ENCODE peak calls at places on chromosomes 7 and 10, in five cellular contexts. V is mammary epithelial cell, P is psoas muscle, J is pancreas, R is SK-N-SH. Z is an unnamed sample.
A peak's percentile ranks its signal among the peaks of the same experiment; 100 is the strongest.

GRCh38 chr10:13717936-13718772 is 131.4 kb downstream of the PRPF18 start:
- DNase-seq in P (peak; percentile 77), R (no peak), J (peak; percentile 90), V (peak; percentile 82), Z (peak; percentile 54)

GRCh38 chr10:114642729-114643128 is 15.3 kb downstream of the ABLIM1 start:
- DNase-seq in R (no peak), P (no peak), V (no peak), J (no peak), Z (no peak)

GRCh38 chr7:2617710-2617975 is 14.1 kb upstream of the TTYH3 start:
- DNase-seq in R (no peak), J (no peak), P (no peak), V (no peak), Z (no peak)

GRCh38 chr10:92173996-92174395 is 116.9 kb downstream of the CPEB3 start:
- DNase-seq in J (no peak), V (no peak), P (no peak), R (no peak), Z (no peak)

GRCh38 chr7:151390594-151391357 is 19.1 kb downstream of the WDR86 start:
- DNase-seq in R (no peak), J (no peak), V (no peak), P (no peak), Z (no peak)

GRCh38 chr7:41918597-41918996 is 215.7 kb upstream of the INHBA start:
- DNase-seq in V (peak; percentile 67), P (no peak), J (no peak), R (no peak), Z (no peak)

GRCh38 chr7:155997431-155998327 is 185.4 kb upstream of the SHH start:
- DNase-seq in J (peak; percentile 26), V (no peak), P (no peak), R (no peak), Z (peak; percentile 29)

GRCh38 chr10:70850097-70850496 is 34.3 kb downstream of the SGPL1 start:
- DNase-seq in R (no peak), P (no peak), V (no peak), J (no peak), Z (no peak)

GRCh38 chr10:76962851-76963250 is 674.8 kb downstream of the KCNMA1 start:
- DNase-seq in J (no peak), R (peak; percentile 19), P (no peak), V (no peak), Z (no peak)

GRCh38 chr7:65307651-65308299 is 65.9 kb upstream of the ZNF92 start:
- DNase-seq in R (peak; percentile 77), J (no peak), P (peak; percentile 20), V (peak; percentile 23), Z (peak; percentile 89)
- TF ChIP-seq CTCF in R (peak; percentile 97), J (peak; percentile 84), P (peak; percentile 85), V (peak; percentile 83), Z (peak; percentile 94)

DNA sequence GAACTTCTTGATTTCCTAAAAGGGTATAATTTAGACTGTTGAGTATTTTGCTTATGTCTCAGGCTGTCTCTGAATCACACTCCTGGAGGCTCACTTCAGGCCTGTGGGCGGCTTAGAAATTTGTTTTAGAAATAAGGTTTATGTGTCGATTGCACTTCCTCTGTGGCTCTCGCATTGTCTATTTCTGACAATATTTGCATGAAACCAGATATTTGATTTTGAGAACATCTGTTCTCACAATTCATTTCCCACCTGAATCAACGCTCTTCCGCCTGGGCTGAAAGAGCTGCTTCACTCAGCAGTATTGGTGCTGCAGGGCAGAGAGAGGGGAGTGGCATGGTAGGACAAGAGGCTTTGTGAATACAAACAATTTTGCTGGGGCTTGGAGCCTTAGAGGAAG is 262.0 kb downstream of the ADRA2A start:
- DNase-seq in V (no peak), P (no peak), J (no peak), R (no peak), Z (no peak)
- H3K4me1 ChIP-seq in V (no peaks in the 10 kb centered on the region), P (no peaks in the 10 kb centered on the region), J (no peaks in the 10 kb centered on the region), R (no peaks in the 10 kb centered on the region), Z (no peaks in the 10 kb centered on the region)

DNA sequence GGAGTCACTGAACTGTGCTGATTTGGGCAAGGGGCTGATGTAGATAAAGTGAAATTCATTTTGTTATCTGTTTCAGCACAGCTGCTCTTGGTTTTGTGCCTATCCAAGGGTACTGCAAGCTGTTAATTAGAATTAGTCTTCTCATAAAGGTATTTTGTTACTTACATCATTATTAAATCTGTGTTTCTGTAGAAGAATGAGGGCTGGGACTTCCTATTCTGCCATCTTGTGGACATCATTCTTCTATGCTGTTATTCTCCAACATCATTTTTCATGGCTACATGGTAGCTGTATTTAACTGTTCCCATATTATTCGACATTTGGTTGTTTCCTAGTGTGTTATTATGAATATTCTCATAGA is 76.2 kb upstream of the CCDC71L start:
- DNase-seq in P (no peak), R (no peak), V (peak; percentile 43), J (no peak), Z (no peak)
- TF ChIP-seq CTCF in P (no peak), R (peak; percentile 66), V (peak; percentile 60), J (no peak), Z (peak; percentile 48)

GRCh38 chr10:44572146-44572545 is 187.2 kb upstream of the CXCL12 start:
- DNase-seq in P (no peak), V (no peak), R (no peak), J (no peak), Z (peak; percentile 46)
- H3K4me1 ChIP-seq in P (no peaks in the 10 kb centered on the region), V (no peaks in the 10 kb centered on the region), R (peaks cover 6% of the 10 kb centered on the region), J (no peaks in the 10 kb centered on the region), Z (no peaks in the 10 kb centered on the region)